ENCODE peak calls at places on chromosomes 7 and 10, in four cellular contexts. D, U, X and I are unnamed samples.

GRCh38 chr10:76558586-76558985 is 1079.0 kb downstream of the KCNMA1 start:
- DNase-seq in X (peak; percentile 94), D (peak; percentile 88), U (peak; percentile 32), I (peak; percentile 83)

GRCh38 chr7:13822678-13823077 is 166.8 kb downstream of the ETV1 start:
- DNase-seq in D (no peak), U (no peak), X (peak; percentile 61), I (no peak)

GRCh38 chr10:83734278-83734677 is 405.0 kb upstream of the GHITM start:
- DNase-seq in X (no peak), D (no peak), U (no peak), I (no peak)

GRCh38 chr7:16411391-16411790 is 9.9 kb downstream of the CRPPA start:
- DNase-seq in D (no peak), U (no peak), X (peak; percentile 18), I (no peak)

GRCh38 chr7:108613147-108613948 is 43.7 kb downstream of the DNAJB9 start:
- DNase-seq in X (peak; percentile 6), U (no peak), D (peak; percentile 16), I (peak; percentile 59)

GRCh38 chr10:122126763-122127659 is 138.0 kb downstream of the TACC2 start:
- DNase-seq in U (no peak), X (peak; percentile 96), D (peak; percentile 90), I (peak; percentile 89)

GRCh38 chr10:62079885-62080559 is 178.5 kb downstream of the ARID5B start:
- DNase-seq in X (no peak), D (no peak), U (no peak), I (no peak)

GRCh38 chr7:124113040-124113439 is 80.2 kb upstream of the TMEM229A start:
- DNase-seq in X (no peak), D (no peak), U (no peak), I (no peak)

GRCh38 chr10:132588301-132589013 is 50.9 kb downstream of the INPP5A start:
- DNase-seq in X (no peak), D (no peak), U (no peak), I (peak; percentile 48)

GRCh38 chr7:116562529-116563121 is 37.8 kb downstream of the CAV1 start:
- DNase-seq in D (no peak), U (no peak), X (no peak), I (no peak)

GRCh38 chr7:43104874-43105520 is 7.5 kb upstream of the HECW1 start:
- DNase-seq in D (peak; percentile 43), U (no peak), X (no peak), I (no peak)

GRCh38 chr7:106813705-106814305 is 51.3 kb upstream of the PIK3CG start:
- DNase-seq in U (no peak), D (no peak), X (peak; percentile 67), I (no peak)

GRCh38 chr10:80596391-80597257 is 58.9 kb downstream of the SH2D4B start:
- DNase-seq in X (peak; percentile 14), U (peak; percentile 23), D (no peak), I (peak; percentile 66)

GRCh38 chr10:79242620-79243152 is 104.6 kb upstream of the PPIF start:
- DNase-seq in D (peak; percentile 88), X (peak; percentile 79), U (peak; percentile 61), I (peak; percentile 64)

GRCh38 chr7:79868010-79868409 is 266.6 kb upstream of the GNAI1 start:
- DNase-seq in X (no peak), U (no peak), D (no peak), I (peak; percentile 27)

GRCh38 chr7:46871516-46871915 is 710.4 kb downstream of the TNS3 start:
- DNase-seq in X (no peak), D (peak; percentile 20), U (no peak), I (no peak)

GRCh38 chr7:143882611-143883078 is 19.3 kb downstream of the TCAF1 start:
- DNase-seq in D (peak; percentile 56), U (peak; percentile 40), X (peak; percentile 56), I (peak; percentile 78)

GRCh38 chr10:124866812-124867211 is 65.2 kb downstream of the ABRAXAS2 start:
- DNase-seq in X (no peak), U (no peak), D (no peak), I (no peak)

GRCh38 chr10:119270893-119271361 is 63.6 kb downstream of the GRK5 start:
- DNase-seq in D (no peak), X (peak; percentile 27), U (peak; percentile 86), I (peak; percentile 73)

GRCh38 chr7:130902755-130903357 is 168.8 kb upstream of the KLF14 start:
- DNase-seq in U (no peak), D (no peak), X (no peak), I (no peak)

GRCh38 chr7:25385731-25386136 is 157.4 kb upstream of the NPVF start:
- DNase-seq in X (no peak), D (no peak), U (no peak), I (no peak)

GRCh38 chr7:40638872-40639271 is 504.1 kb downstream of the SUGCT start:
- DNase-seq in D (no peak), X (no peak), U (no peak), I (no peak)

GRCh38 chr7:29975564-29975963 is 14.0 kb downstream of the SCRN1 start:
- DNase-seq in X (no peak), U (no peak), D (no peak), I (no peak)

GRCh38 chr7:29980151-29980550 is 9.4 kb downstream of the SCRN1 start:
- DNase-seq in U (no peak), D (no peak), X (no peak), I (no peak)

GRCh38 chr7:29976265-29976664 is 13.3 kb downstream of the SCRN1 start:
- DNase-seq in X (no peak), D (no peak), U (no peak), I (peak; percentile 22)

GRCh38 chr7:29976673-29977072 is 12.9 kb downstream of the SCRN1 start:
- DNase-seq in X (peak; percentile 72), U (no peak), D (no peak), I (peak; percentile 13)

GRCh38 chr7:29977926-29978652 is 11.5 kb downstream of the SCRN1 start:
- DNase-seq in U (no peak), X (no peak), D (no peak), I (no peak)
- TF ChIP-seq CTCF in U (no peak), X (no peak), D (no peak), I (no peak)

DNA sequence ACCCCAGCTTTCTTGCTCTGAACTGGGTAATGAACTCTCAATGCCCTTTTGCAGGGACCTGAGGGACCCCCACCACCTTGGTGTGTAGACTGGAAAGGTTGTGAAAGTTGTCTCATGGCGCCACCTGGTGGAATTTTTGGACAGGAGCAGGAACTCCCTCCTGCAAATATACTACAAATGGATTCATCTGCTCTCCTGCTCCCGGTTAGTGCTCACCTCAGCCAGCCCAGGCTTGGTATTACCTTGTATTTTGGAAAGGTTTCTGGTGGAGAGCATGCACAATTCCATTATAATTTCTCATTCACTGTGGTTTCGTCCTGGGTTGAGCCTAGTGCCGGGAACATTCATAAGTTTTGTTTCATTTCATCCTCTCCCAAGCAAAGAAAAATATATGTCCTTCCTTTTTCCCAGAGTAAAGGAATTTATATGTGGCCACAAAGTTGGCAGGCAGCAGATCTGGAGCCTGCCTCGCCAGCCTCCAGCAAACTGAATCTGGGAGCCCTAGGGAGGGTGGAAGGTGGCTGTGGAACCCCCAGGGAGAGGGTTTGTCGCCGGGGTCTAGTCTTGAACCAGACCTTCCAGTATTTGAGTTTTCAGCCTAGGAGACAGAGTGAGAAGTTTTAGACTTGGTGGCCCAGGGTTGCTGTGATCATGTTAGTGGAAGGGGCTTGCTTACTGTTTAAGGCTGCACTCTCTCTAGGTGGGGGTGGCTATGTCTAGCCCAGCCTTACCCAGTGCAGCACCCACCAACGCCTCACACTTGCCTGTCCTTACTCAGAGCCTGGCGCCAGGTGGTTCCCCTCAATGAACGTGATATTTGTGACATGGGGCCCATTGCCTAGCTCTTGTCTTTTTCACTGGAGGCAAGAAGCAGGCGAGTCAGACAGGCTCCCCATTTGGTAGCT is 9.5 kb downstream of the FAM241B start:
- DNase-seq in D (peak; percentile 26), U (peak; percentile 65), X (peak; percentile 18), I (peak; percentile 73)
- TF ChIP-seq CTCF in D (peak; percentile 80), U (peak; percentile 87), X (peak; percentile 82), I (peak; percentile 84)

GRCh38 chr7:3243680-3244079 is 57.4 kb upstream of the SDK1 start:
- DNase-seq in X (no peak), U (no peak), D (no peak), I (no peak)

GRCh38 chr7:3243256-3243655 is 57.8 kb upstream of the SDK1 start:
- DNase-seq in X (no peak), D (peak; percentile 60), U (no peak), I (no peak)

GRCh38 chr7:3242398-3242972 is 58.6 kb upstream of the SDK1 start:
- DNase-seq in D (no peak), U (no peak), X (no peak), I (no peak)

GRCh38 chr7:3240826-3241430 is 60.1 kb upstream of the SDK1 start:
- DNase-seq in X (no peak), D (no peak), U (no peak), I (no peak)

DNA sequence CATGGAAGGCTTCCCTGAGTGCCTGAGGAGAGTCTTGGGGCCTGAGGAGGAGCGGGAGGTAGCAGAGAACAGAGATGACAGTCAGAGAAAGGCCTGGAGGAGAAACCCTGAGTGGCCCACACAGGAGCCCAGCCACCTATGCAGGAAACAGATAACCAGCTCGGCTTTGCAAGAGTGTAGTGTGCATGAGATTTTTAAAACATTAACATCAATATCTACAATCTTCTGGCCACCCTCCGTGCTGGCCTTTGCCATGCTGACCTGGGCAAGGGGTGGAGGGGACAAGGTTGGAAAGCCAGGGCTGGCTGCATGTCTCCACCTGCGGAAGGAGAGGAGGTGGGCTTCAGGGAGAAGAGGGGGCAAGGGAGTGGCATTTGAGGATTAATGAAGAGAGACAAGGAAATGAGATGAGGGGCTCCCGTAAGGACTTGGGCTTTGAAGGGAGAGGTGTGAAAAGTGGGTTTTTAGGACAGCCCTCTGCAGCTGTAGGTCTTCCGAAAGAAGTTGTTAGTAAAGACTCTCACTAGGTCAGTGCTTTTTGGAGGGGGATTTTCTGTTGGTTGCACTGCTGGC is 59.3 kb upstream of the SDK1 start:
- DNase-seq in U (no peak), D (no peak), X (no peak), I (no peak)
- TF ChIP-seq CTCF in U (no peak), D (no peak), X (no peak), I (no peak)

GRCh38 chr10:71520042-71520441 is 123.3 kb downstream of the CDH23 start:
- DNase-seq in D (no peak), U (no peak), X (peak; percentile 57), I (peak; percentile 20)

GRCh38 chr10:71513896-71514295 is 117.2 kb downstream of the CDH23 start:
- DNase-seq in U (no peak), D (no peak), X (no peak), I (peak; percentile 11)

GRCh38 chr10:71515531-71516172 is 118.9 kb downstream of the CDH23 start:
- DNase-seq in X (no peak), U (no peak), D (no peak), I (no peak)

GRCh38 chr10:71516890-71517289 is 120.2 kb downstream of the CDH23 start:
- DNase-seq in U (no peak), D (no peak), X (no peak), I (no peak)

DNA sequence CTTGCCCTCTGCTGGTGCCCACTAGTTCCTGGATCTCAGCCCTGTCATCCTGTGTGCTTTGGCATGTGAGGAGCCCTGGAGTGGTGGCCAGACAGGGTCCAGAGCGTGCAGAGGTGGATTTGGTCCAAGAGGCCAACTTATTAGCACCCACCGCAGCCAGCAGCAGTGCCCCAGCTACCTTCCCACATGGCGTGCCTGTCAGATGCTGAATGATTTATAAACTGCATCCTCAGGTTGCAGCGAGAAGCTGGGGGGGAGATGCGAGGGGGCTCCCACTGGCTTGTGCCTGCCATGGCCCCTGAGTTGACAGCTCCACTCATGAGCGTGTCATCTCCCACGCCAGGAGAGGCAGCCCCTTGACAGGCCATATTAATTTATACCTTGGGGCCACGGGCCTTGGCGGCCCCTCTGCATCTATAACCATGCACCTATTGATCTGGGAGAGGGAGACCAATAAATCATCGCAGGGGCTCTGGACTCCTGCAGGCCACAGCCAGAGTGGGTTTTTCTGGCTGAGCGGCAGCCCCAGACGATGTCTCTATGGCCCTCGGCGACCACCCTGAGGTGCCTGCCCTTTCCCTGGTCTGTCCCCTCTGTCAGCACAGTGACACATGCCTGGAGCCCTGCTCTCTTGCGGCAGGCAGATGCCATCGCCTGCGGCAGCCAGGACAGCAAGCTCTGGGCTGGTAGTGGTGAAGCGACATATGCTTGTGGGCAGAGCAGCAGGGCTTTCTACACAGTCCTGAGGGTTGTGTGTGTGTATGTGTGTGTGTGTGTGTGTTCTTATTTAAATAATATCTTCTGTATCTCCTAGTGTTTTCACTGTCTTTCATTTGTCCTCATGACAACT is 120.8 kb downstream of the CDH23 start:
- DNase-seq in D (no peak), U (no peak), X (no peak), I (no peak)
- TF ChIP-seq CTCF in D (no peak), U (no peak), X (no peak), I (no peak)